ENCODE peak calls at places on chromosomes 1 and 21, in eight cellular contexts. F is left ventricle myocardium inferior, W is heart right ventricle, J is GM23248, O is H1, N is endodermal cell, M is right lobe of liver, K is OCI-LY7. P is an unnamed sample.
A peak's percentile ranks its signal among the peaks of the same experiment; 100 is the strongest.

GRCh38 chr1:221963742-221964141 is 221.9 kb upstream of the DUSP10 start:
- DNase-seq in M (no peak), N (no peak), O (no peak), W (no peak), J (no peak), K (no peak), F (no peak), P (no peak)

GRCh38 chr1:37391181-37391949 is 83.0 kb upstream of the ZC3H12A start:
- DNase-seq in J (no peak), K (no peak), N (peak; percentile 84), M (no peak), O (no peak), W (no peak), F (no peak), P (no peak)

GRCh38 chr1:116453481-116453880 is 80.4 kb downstream of the ATP1A1 start:
- DNase-seq in F (no peak), O (no peak), J (no peak), M (no peak), K (no peak), N (no peak), W (no peak), P (no peak)

GRCh38 chr1:107477233-107477632 is 336.4 kb downstream of the NTNG1 start:
- DNase-seq in F (no peak), N (peak; percentile 82), W (no peak), K (peak; percentile 11), J (no peak), M (no peak), O (no peak), P (no peak)

GRCh38 chr1:30879940-30880339 is 28.6 kb downstream of the SDC3 start:
- DNase-seq in F (no peak), M (no peak), N (peak; percentile 78), K (no peak), J (no peak), O (no peak), W (no peak), P (no peak)

GRCh38 chr1:107941123-107941522 is 23.9 kb downstream of the VAV3 start:
- DNase-seq in O (no peak), K (no peak), F (no peak), N (no peak), J (peak; percentile 59), W (peak; percentile 17), M (no peak), P (no peak)

GRCh38 chr1:95287078-95287477 is 53.1 kb downstream of the RWDD3 start:
- DNase-seq in F (no peak), J (no peak), W (no peak), M (no peak), N (no peak), K (no peak), O (no peak), P (no peak)

GRCh38 chr1:41305576-41306365 is 55.5 kb upstream of the FOXO6 start:
- DNase-seq in J (no peak), F (no peak), K (no peak), N (peak; percentile 66), M (no peak), W (no peak), O (no peak), P (no peak)

GRCh38 chr1:64955093-64956066 is 11.0 kb downstream of the JAK1 start:
- DNase-seq in K (peak; percentile 40), N (peak; percentile 59), O (no peak), F (peak; percentile 33), J (no peak), W (no peak), M (no peak), P (no peak)

GRCh38 chr1:92029241-92029922 is 403 bp upstream of the EPHX4 start:
- DNase-seq in M (no peak), N (peak; percentile 62), W (no peak), J (no peak), F (no peak), O (no peak), K (no peak), P (no peak)

GRCh38 chr1:174219606-174220370 is 60.5 kb downstream of the RABGAP1L start:
- DNase-seq in M (no peak), J (no peak), K (peak; percentile 17), W (no peak), N (no peak), F (no peak), O (no peak), P (no peak)

GRCh38 chr21:27802816-27803475 is 836.1 kb upstream of the ADAMTS5 start:
- DNase-seq in M (no peak), N (peak; percentile 86), F (no peak), O (peak; percentile 17), K (peak; percentile 4), J (peak; percentile 64), W (peak; percentile 36), P (no peak)

GRCh38 chr1:57172040-57172439 is 206.2 kb upstream of the C8B start:
- DNase-seq in N (no peak), K (no peak), O (no peak), W (no peak), F (no peak), J (no peak), M (no peak), P (no peak)

GRCh38 chr1:27143408-27143807 is 11.5 kb downstream of the SLC9A1 start:
- DNase-seq in K (no peak), N (no peak), M (no peak), W (no peak), O (no peak), F (no peak), J (no peak), P (no peak)

GRCh38 chr1:200392625-200393185 is 17.1 kb downstream of the ZNF281 start:
- DNase-seq in W (no peak), O (no peak), M (no peak), K (no peak), J (no peak), N (no peak), F (no peak), P (no peak)

GRCh38 chr1:28782011-28782410 is 30.0 kb upstream of the OPRD1 start:
- DNase-seq in N (no peak), K (no peak), O (no peak), M (no peak), W (no peak), F (no peak), J (no peak), P (no peak)

GRCh38 chr1:25922633-25923567 is 16.7 kb upstream of the STMN1 start:
- DNase-seq in F (peak; percentile 27), N (peak; percentile 86), O (no peak), W (peak; percentile 35), J (peak; percentile 63), K (no peak), M (peak; percentile 35), P (peak; percentile 44)

GRCh38 chr1:211632808-211633522 is 42.5 kb downstream of the NEK2 start:
- DNase-seq in F (peak; percentile 71), W (peak; percentile 63), J (peak; percentile 55), M (peak; percentile 58), N (no peak), O (no peak), K (no peak), P (peak; percentile 84)

GRCh38 chr1:6601865-6602668 is 602 bp downstream of the KLHL21 start:
- DNase-seq in F (peak; percentile 51), K (no peak), N (peak; percentile 73), J (peak; percentile 82), W (peak; percentile 38), M (peak; percentile 73), O (no peak), P (peak; percentile 67)
- H3K4me1 ChIP-seq in F (peaks cover 90% of the 10 kb centered on the region), K (peaks cover 35% of the 10 kb centered on the region), N (peaks cover 10% of the 10 kb centered on the region), J (peaks cover 25% of the 10 kb centered on the region), W (peaks cover 25% of the 10 kb centered on the region), M (no peaks in the 10 kb centered on the region), O (peaks cover 2% of the 10 kb centered on the region), P (peaks cover 15% of the 10 kb centered on the region)

DNA sequence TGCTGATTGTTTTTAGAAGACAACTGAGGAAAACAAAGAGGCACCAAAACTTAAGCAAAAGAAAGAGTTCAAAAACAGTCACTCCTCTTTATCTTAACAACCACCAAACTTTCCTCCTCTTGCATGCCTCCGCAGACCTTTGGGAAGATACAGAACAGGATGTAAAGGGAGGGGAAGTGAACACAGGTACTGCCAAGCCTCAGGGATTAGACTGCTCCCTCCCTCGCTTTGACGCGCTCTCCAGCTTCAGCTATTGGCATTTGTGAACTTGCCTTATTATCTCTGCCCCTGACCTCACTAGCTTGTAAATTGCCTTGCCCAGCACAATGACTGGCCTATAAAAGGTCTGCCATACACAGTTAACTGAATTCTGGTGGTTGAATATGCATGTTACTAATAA is 4.8 kb upstream of the SRP9 start:
- DNase-seq in F (no peak), J (no peak), M (no peak), K (no peak), N (no peak), O (no peak), W (no peak), P (no peak)
- H3K4me1 ChIP-seq in F (peaks cover 60% of the 10 kb centered on the region), J (peaks cover 25% of the 10 kb centered on the region), M (no peaks in the 10 kb centered on the region), K (peaks cover 47% of the 10 kb centered on the region), N (peaks cover 13% of the 10 kb centered on the region), O (peaks cover 5% of the 10 kb centered on the region), W (peaks cover 13% of the 10 kb centered on the region), P (peaks cover 5% of the 10 kb centered on the region)

GRCh38 chr1:66269222-66269621 is 264.7 kb upstream of the SGIP1 start:
- DNase-seq in K (no peak), O (no peak), M (no peak), W (no peak), F (no peak), N (no peak), J (no peak), P (no peak)
- H3K4me1 ChIP-seq in K (peaks cover 41% of the 10 kb centered on the region), O (peaks cover 8% of the 10 kb centered on the region), M (no peaks in the 10 kb centered on the region), W (peaks cover 12% of the 10 kb centered on the region), F (peaks cover 93% of the 10 kb centered on the region), N (no peaks in the 10 kb centered on the region), J (peaks cover 79% of the 10 kb centered on the region), P (peaks cover 10% of the 10 kb centered on the region)

GRCh38 chr1:156497078-156497742 is 3.4 kb downstream of the MEF2D start:
- DNase-seq in F (no peak), J (peak; percentile 65), W (no peak), K (peak; percentile 26), N (no peak), O (no peak), M (no peak), P (no peak)

GRCh38 chr1:156496211-156496761 is 4.3 kb downstream of the MEF2D start:
- DNase-seq in N (peak; percentile 46), K (peak; percentile 73), F (no peak), J (peak; percentile 67), O (no peak), W (no peak), M (peak; percentile 10), P (no peak)

GRCh38 chr1:156498447-156499193 is 2.0 kb downstream of the MEF2D start:
- DNase-seq in O (no peak), N (peak; percentile 78), W (peak; percentile 88), K (peak; percentile 34), J (peak; percentile 66), M (peak; percentile 74), F (peak; percentile 76), P (peak; percentile 84)

GRCh38 chr1:156499194-156499702 is 1.3 kb downstream of the MEF2D start:
- DNase-seq in F (no peak), W (no peak), K (peak; percentile 12), O (no peak), J (peak; percentile 66), N (peak; percentile 81), M (no peak), P (no peak)

DNA sequence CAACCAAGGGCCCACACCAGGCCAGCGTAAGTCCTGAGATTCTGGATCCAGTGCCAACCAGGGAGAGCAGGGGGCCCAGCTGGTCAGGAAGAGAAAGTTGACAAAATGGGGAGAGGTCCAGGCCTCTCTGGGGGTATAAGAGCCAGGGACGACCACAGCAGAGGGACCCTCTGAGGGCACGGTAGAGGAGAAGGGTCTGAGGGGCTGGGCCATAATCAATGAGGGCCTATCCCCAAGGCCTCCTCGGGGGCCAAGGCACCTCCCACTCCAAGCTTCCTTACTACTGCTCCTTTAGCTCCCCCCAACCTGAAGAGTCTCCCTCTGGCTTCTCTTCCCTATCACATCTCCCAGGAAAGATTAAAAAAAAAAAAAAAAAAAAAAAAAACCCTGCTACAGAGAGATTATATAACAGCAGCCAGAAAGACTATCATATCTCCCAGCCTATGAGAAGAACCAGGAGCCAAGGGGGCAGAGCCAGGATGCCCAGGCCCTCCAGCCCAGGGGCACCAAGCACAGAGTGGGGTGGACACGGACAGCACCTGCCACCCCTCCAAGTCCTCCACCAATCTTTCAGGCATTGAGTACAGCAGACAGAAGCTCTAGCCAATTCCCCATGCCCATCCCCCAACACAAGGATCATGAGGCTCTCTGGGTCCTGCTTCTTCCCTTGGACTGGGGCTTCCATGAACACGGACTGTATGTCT is 2.7 kb downstream of the MEF2D start:
- DNase-seq in M (no peak), J (peak; percentile 40), K (peak; percentile 13), W (no peak), F (no peak), O (no peak), N (no peak), P (no peak)
- H3K4me1 ChIP-seq in M (peaks cover 24% of the 10 kb centered on the region), J (peaks cover 59% of the 10 kb centered on the region), K (peaks cover 70% of the 10 kb centered on the region), W (peaks cover 65% of the 10 kb centered on the region), F (peaks cover 97% of the 10 kb centered on the region), O (peaks cover 32% of the 10 kb centered on the region), N (peaks cover 11% of the 10 kb centered on the region), P (peaks cover 50% of the 10 kb centered on the region)